ENCODE peak calls at places on chromosomes 6 and 20, in five cellular contexts. W is midbrain, O is M059J, Z is hepatic stellate cell, U is GM13976. D is an unnamed sample.

GRCh38 chr20:49603209-49603627 is 35.3 kb upstream of the PTGIS start:
- DNase-seq in O (no peak), W (no peak), U (no peak), Z (no peak), D (no peak)

GRCh38 chr6:159565181-159565580 is 127.9 kb downstream of the SOD2 start:
- DNase-seq in O (no peak), Z (no peak), W (no peak), U (no peak), D (no peak)

GRCh38 chr6:108120311-108120710 is 45.5 kb upstream of the NR2E1 start:
- DNase-seq in O (no peak), U (no peak), W (no peak), Z (no peak), D (no peak)

GRCh38 chr6:33752139-33753015 is 5.7 kb upstream of the IP6K3 start:
- DNase-seq in Z (no peak), O (no peak), W (no peak), U (no peak), D (no peak)

GRCh38 chr20:50859161-50859560 is 64.3 kb downstream of the BCAS4 start:
- DNase-seq in W (no peak), O (no peak), U (no peak), Z (no peak), D (no peak)

GRCh38 chr6:42450314-42451145 is 1.2 kb downstream of the TRERF1 start:
- DNase-seq in U (no peak), W (peak; percentile 13), Z (no peak), O (peak; percentile 47), D (no peak)

GRCh38 chr20:49914310-49915117 is 815 bp downstream of the SPATA2 start:
- DNase-seq in W (no peak), O (peak; percentile 46), Z (peak; percentile 42), U (peak; percentile 36), D (no peak)

GRCh38 chr6:159059099-159059498 is 14.3 kb upstream of the TAGAP start:
- DNase-seq in O (no peak), U (no peak), Z (no peak), W (no peak), D (no peak)

GRCh38 chr6:159982726-159983506 is 14.0 kb downstream of the IGF2R start:
- DNase-seq in W (no peak), O (peak; percentile 35), Z (no peak), U (no peak), D (no peak)

GRCh38 chr6:129340983-129341382 is 369.0 kb downstream of the ARHGAP18 start:
- DNase-seq in O (peak; percentile 72), W (no peak), U (no peak), Z (peak; percentile 7), D (no peak)

GRCh38 chr6:37207903-37208456 is 38.0 kb downstream of the PIM1 start:
- DNase-seq in O (peak; percentile 85), W (peak; percentile 31), Z (peak; percentile 69), U (peak; percentile 76), D (peak; percentile 63)

GRCh38 chr6:34806738-34807453 is 15.0 kb downstream of the BLTP3A start:
- DNase-seq in Z (peak; percentile 23), W (no peak), U (no peak), O (peak; percentile 70), D (no peak)

GRCh38 chr6:134347916-134348805 is 30.2 kb upstream of the SGK1 start:
- DNase-seq in U (no peak), W (peak; percentile 18), O (peak; percentile 98), Z (peak; percentile 28), D (peak; percentile 81)

GRCh38 chr6:38259736-38260135 is 380.0 kb downstream of the BTBD9 start:
- DNase-seq in Z (peak; percentile 18), U (no peak), O (peak; percentile 91), W (no peak), D (no peak)

GRCh38 chr20:64212750-64213149 is 42.8 kb upstream of the PCMTD2 start:
- DNase-seq in W (peak; percentile 48), U (no peak), O (peak; percentile 63), Z (peak; percentile 67), D (no peak)

GRCh38 chr6:163427498-163428254 is 13.2 kb downstream of the QKI start:
- DNase-seq in Z (peak; percentile 16), U (no peak), O (peak; percentile 63), W (no peak), D (no peak)

GRCh38 chr6:116016846-116017545 is 43.7 kb downstream of the FRK start:
- DNase-seq in O (peak; percentile 20), W (peak; percentile 70), U (no peak), Z (no peak), D (no peak)

GRCh38 chr6:21653902-21654301 is 60.4 kb downstream of the SOX4 start:
- DNase-seq in U (no peak), Z (no peak), O (no peak), W (no peak), D (no peak)

GRCh38 chr6:20876016-20876415 is 341.8 kb downstream of the CDKAL1 start:
- DNase-seq in O (peak; percentile 67), Z (peak; percentile 36), W (no peak), U (no peak), D (no peak)

GRCh38 chr6:168315626-168316025 is 4.0 kb downstream of the DACT2 start:
- DNase-seq in O (no peak), W (no peak), Z (no peak), U (no peak), D (no peak)

GRCh38 chr6:156795825-156796224 is 18.6 kb downstream of the ARID1B start:
- DNase-seq in U (no peak), O (no peak), Z (no peak), W (no peak), D (no peak)

GRCh38 chr6:25945175-25945574 is 14.7 kb upstream of the SLC17A2 start:
- DNase-seq in W (no peak), Z (no peak), U (peak; percentile 52), O (no peak), D (no peak)

GRCh38 chr6:88683734-88684133 is 279.7 kb downstream of the RNGTT start:
- DNase-seq in Z (no peak), O (peak; percentile 15), U (no peak), W (no peak), D (no peak)

GRCh38 chr6:169370666-169371343 is 117.2 kb upstream of the THBS2 start:
- DNase-seq in Z (no peak), U (no peak), O (no peak), W (no peak), D (no peak)

GRCh38 chr6:52999456-52999855 is 4.4 kb upstream of the GSTA4 start:
- DNase-seq in O (no peak), Z (no peak), W (no peak), U (no peak), D (no peak)

GRCh38 chr6:5507056-5507722 is 245.9 kb downstream of the FARS2 start:
- DNase-seq in O (no peak), W (no peak), U (peak; percentile 41), Z (no peak), D (no peak)

GRCh38 chr6:6690144-6690483 is 101.6 kb downstream of the LY86 start:
- DNase-seq in Z (no peak), U (no peak), O (no peak), W (no peak), D (no peak)